ENCODE peak calls at places on chromosomes 3 and 15, in ten cellular contexts. K is CD4-positive, alpha-beta T cell; G is left ventricle myocardium inferior; L is stomach; D is lung; Y is IMR-90; I is neural progenitor cell; O is HFFc6; U is fibroblast of pulmonary artery; P is HCT116. Q is an unnamed sample.

GRCh38 chr3:167033866-167034265 is 346.2 kb downstream of the ZBBX start:
- DNase-seq in P (no peak), I (no peak), K (no peak), G (no peak), O (no peak), D (no peak), Y (no peak), L (no peak), U (no peak), Q (no peak)

GRCh38 chr3:169596126-169596525 is 67.4 kb downstream of the MECOM start:
- DNase-seq in U (no peak), G (no peak), D (no peak), P (no peak), O (no peak), K (no peak), Y (no peak), I (no peak), L (no peak), Q (no peak)

GRCh38 chr3:99875925-99876781 is 58.5 kb downstream of the CMSS1 start:
- DNase-seq in G (peak; percentile 85), K (peak; percentile 72), L (peak; percentile 84), U (peak; percentile 83), D (peak; percentile 80), P (no peak), O (peak; percentile 47), Y (peak; percentile 79), I (peak; percentile 97), Q (no peak)

GRCh38 chr15:74821091-74821789 is 5.2 kb upstream of the CPLX3 start:
- DNase-seq in U (no peak), G (no peak), L (no peak), Y (no peak), I (peak; percentile 76), D (no peak), K (no peak), O (no peak), P (no peak), Q (no peak)

GRCh38 chr15:92323480-92323879 is 70.2 kb upstream of the ST8SIA2 start:
- DNase-seq in U (no peak), O (no peak), I (no peak), P (no peak), K (no peak), Y (no peak), D (no peak), G (no peak), L (no peak), Q (no peak)

GRCh38 chr3:178406206-178406605 is 130.0 kb upstream of the KCNMB2 start:
- DNase-seq in G (no peak), L (no peak), Y (no peak), I (no peak), U (peak; percentile 17), P (no peak), O (no peak), K (no peak), D (no peak), Q (no peak)

GRCh38 chr3:41447701-41448100 is 248.4 kb downstream of the CTNNB1 start:
- DNase-seq in G (no peak), Y (no peak), D (no peak), L (no peak), U (no peak), K (no peak), P (no peak), O (no peak), I (no peak), Q (no peak)

GRCh38 chr3:128679338-128679737 is 28.7 kb upstream of the RPN1 start:
- DNase-seq in K (no peak), L (no peak), I (no peak), P (no peak), G (no peak), U (no peak), D (no peak), Y (no peak), O (no peak), Q (no peak)

DNA sequence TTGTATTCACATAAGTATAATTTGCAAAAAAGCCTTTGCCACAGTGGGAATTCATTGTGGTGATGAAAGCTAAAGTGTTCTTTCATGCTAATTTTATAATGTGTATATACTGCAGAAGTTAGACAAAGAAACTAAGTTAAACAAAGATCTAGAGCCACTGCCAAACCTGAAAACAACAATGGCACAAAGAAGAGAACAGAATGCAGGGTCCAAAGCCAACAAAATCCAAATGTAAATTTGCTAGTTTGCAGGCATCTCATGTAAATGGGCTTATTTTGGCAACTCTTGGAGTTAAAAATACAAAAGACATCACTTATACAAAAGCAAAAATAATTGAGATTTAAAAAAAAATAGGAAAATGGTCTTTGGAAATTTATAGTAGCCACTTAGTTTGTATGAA is 123.0 kb downstream of the TCF12 start:
- DNase-seq in U (no peak), I (no peak), G (no peak), L (no peak), O (no peak), K (no peak), P (no peak), Y (no peak), D (no peak), Q (no peak)
- TF ChIP-seq CTCF in U (no peak), I (no peak), G (no peak), L (no peak), O (no peak), K (no peak), P (no peak), Y (no peak), D (no peak), Q (no peak)

DNA sequence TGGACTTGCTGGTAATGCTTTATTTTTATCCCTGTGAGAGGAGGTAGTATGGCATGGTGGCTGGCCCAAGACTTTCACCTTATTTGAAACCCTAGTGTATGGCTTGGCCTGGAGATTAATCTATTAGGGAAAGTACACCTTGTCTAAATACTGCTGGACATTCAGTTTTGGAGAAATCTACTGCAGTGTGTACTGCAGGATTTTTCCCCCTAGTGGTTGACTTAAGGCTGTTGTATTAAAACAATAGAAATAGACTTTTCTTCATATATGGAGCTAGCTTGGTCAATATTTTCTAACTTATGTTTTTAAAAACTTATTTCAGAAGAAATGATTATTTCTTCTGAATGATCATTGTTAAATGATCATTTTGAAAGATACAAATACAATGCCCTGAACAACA is 13.9 kb upstream of the SLITRK3 start:
- DNase-seq in U (no peak), K (no peak), G (no peak), Y (no peak), I (no peak), D (no peak), P (peak; percentile 7), L (no peak), O (peak; percentile 2), Q (no peak)
- TF ChIP-seq CTCF in U (peak; percentile 35), K (no peak), G (peak; percentile 19), Y (no peak), I (peak; percentile 53), D (no peak), P (peak; percentile 42), L (no peak), O (peak; percentile 66), Q (peak; percentile 8)

GRCh38 chr3:188796122-188796631 is 375.6 kb upstream of the TPRG1 start:
- DNase-seq in O (peak; percentile 96), D (no peak), Y (peak; percentile 97), K (no peak), G (no peak), U (peak; percentile 96), L (no peak), I (no peak), P (no peak), Q (no peak)

GRCh38 chr3:188789201-188789600 is 382.6 kb upstream of the TPRG1 start:
- DNase-seq in L (no peak), U (peak; percentile 16), G (no peak), D (no peak), P (no peak), I (no peak), Y (peak; percentile 30), K (no peak), O (no peak), Q (no peak)

GRCh38 chr3:188788621-188789081 is 383.1 kb upstream of the TPRG1 start:
- DNase-seq in I (no peak), D (no peak), Y (peak; percentile 97), K (peak; percentile 38), O (peak; percentile 86), G (no peak), U (peak; percentile 96), P (no peak), L (no peak), Q (no peak)

GRCh38 chr3:188797045-188797444 is 374.7 kb upstream of the TPRG1 start:
- DNase-seq in Y (no peak), I (no peak), P (no peak), D (no peak), L (no peak), O (no peak), U (no peak), K (no peak), G (no peak), Q (no peak)

DNA sequence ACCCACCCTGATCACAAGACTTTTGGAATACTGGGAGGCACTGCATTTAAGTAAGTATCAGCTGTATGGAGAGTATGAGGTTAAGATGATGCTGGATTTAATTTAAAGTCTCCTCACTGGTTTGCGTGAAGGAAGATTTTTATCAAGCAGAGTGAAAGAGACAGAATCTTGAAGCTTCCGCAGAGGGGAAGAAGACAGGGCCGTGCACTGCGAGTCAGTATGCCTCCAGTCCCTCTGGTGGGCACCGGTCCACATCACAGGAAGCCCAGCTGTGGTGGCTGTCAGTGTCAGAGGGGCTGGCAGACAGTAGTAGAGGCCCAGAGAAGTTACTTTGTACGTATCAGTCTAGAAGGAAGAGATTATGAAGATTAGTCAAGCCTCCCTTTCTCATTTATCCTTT is 379.0 kb upstream of the TPRG1 start:
- DNase-seq in U (peak; percentile 38), D (no peak), L (no peak), K (no peak), P (no peak), I (peak; percentile 61), O (no peak), G (peak; percentile 25), Y (peak; percentile 27), Q (no peak)
- TF ChIP-seq CTCF in U (peak; percentile 36), D (no peak), L (no peak), K (no peak), P (peak; percentile 14), I (peak; percentile 58), O (no peak), G (peak; percentile 33), Y (peak; percentile 35), Q (peak; percentile 13)

GRCh38 chr3:52002768-52003167 is 7.1 kb upstream of the RPL29 start:
- DNase-seq in O (no peak), I (peak; percentile 83), L (no peak), P (no peak), G (no peak), Y (no peak), D (no peak), K (no peak), U (no peak), Q (no peak)

GRCh38 chr3:52005571-52005986 is 9.9 kb upstream of the RPL29 start:
- DNase-seq in K (no peak), Y (peak; percentile 82), D (no peak), P (no peak), O (no peak), I (peak; percentile 57), G (no peak), L (peak; percentile 52), U (peak; percentile 61), Q (peak; percentile 27)

GRCh38 chr3:52004906-52005395 is 9.3 kb upstream of the RPL29 start:
- DNase-seq in U (no peak), P (no peak), O (no peak), I (peak; percentile 29), Y (no peak), L (no peak), G (no peak), K (no peak), D (no peak), Q (no peak)

GRCh38 chr3:52006017-52006819 is 10.5 kb upstream of the RPL29 start:
- DNase-seq in U (no peak), K (no peak), O (no peak), Y (no peak), G (no peak), D (no peak), I (no peak), P (no peak), L (no peak), Q (no peak)

GRCh38 chr3:52004158-52004787 is 8.6 kb upstream of the RPL29 start:
- DNase-seq in I (peak; percentile 90), P (no peak), Y (peak; percentile 48), G (peak; percentile 67), D (no peak), O (no peak), U (peak; percentile 69), K (no peak), L (no peak), Q (no peak)
- TF ChIP-seq CTCF in I (peak; percentile 76), P (peak; percentile 5), Y (peak; percentile 78), G (peak; percentile 84), D (peak; percentile 27), O (peak; percentile 70), U (peak; percentile 69), K (no peak), L (no peak), Q (peak; percentile 59)

Q was measured in AG09319.